ENCODE peak calls at places on chromosomes 6 and 20, in ten cellular contexts. Q is IMR-90, I is BJ, C is ovary, O is uterus, N is cardiac muscle cell, X is tibial artery, Y is stomach, D is endothelial cell of umbilical vein, T is fibroblast of lung. S is an unnamed sample. For H3K27me3, the result is how much of the 10 kb centered on the place peaks cover.

GRCh38 chr20:14775778-14776177 is 438.4 kb upstream of the FLRT3 start:
- DNase-seq in Q (no peak), I (peak), C (peak), O (peak), N (peak), X (no peak), Y (peak), D (peak), T (peak), S (peak)

GRCh38 chr6:144373195-144373594 is 88.1 kb downstream of the UTRN start:
- DNase-seq in Q (no peak), I (no peak), C (no peak), O (no peak), N (no peak), X (no peak), Y (no peak), D (no peak), T (no peak), S (no peak)

GRCh38 chr6:12017263-12017662 is 5.2 kb downstream of the HIVEP1 start:
- DNase-seq in Q (no peak), I (no peak), C (no peak), O (no peak), N (no peak), X (no peak), Y (no peak), D (no peak), T (no peak), S (no peak)

GRCh38 chr20:59813948-59814834 is 119.2 kb downstream of the SYCP2 start:
- DNase-seq in Q (no peak), I (no peak), C (peak), O (no peak), N (no peak), X (peak), Y (no peak), D (no peak), T (no peak), S (no peak)

GRCh38 chr6:80638222-80639055 is 532.0 kb downstream of the BCKDHB start:
- DNase-seq in Q (peak), I (peak), C (no peak), O (peak), N (peak), X (peak), Y (peak), D (peak), T (peak), S (peak)

GRCh38 chr20:43666376-43667328 is at the start of gene MYBL2:
- DNase-seq in Q (peak), I (no peak), C (peak), O (no peak), N (peak), X (no peak), Y (peak), D (peak), T (peak), S (no peak)

GRCh38 chr6:42152024-42152423 is 9.6 kb upstream of the C6orf132 start:
- DNase-seq in Q (no peak), I (no peak), C (no peak), O (no peak), N (no peak), X (no peak), Y (no peak), D (no peak), T (no peak), S (no peak)

GRCh38 chr20:24776755-24777271 is 172.3 kb upstream of the CST7 start:
- DNase-seq in Q (no peak), I (no peak), C (no peak), O (no peak), N (no peak), X (peak), Y (peak), D (no peak), T (no peak), S (no peak)

GRCh38 chr6:4607026-4607704 is 169.0 kb upstream of the CDYL start:
- DNase-seq in Q (peak), I (peak), C (peak), O (peak), N (peak), X (peak), Y (no peak), D (peak), T (peak), S (peak)

GRCh38 chr6:100454571-100455229 is 10.0 kb downstream of the SIM1 start:
- DNase-seq in Q (no peak), I (no peak), C (no peak), O (no peak), N (no peak), X (no peak), Y (no peak), D (peak), T (no peak), S (no peak)

GRCh38 chr6:159654483-159655098 is 38.5 kb downstream of the SOD2 start:
- DNase-seq in Q (peak), I (peak), C (no peak), O (no peak), N (peak), X (no peak), Y (no peak), D (peak), T (peak), S (peak)

GRCh38 chr6:107989166-107990094 is 31.4 kb upstream of the SEC63 start:
- DNase-seq in Q (no peak), I (no peak), C (no peak), O (no peak), N (no peak), X (no peak), Y (no peak), D (no peak), T (no peak), S (no peak)

GRCh38 chr20:63112491-63113219 is 103.3 kb downstream of the YTHDF1 start:
- DNase-seq in Q (no peak), I (no peak), C (no peak), O (no peak), N (no peak), X (no peak), Y (no peak), D (no peak), T (no peak), S (no peak)

GRCh38 chr6:47242483-47243386 is 67.0 kb downstream of the TNFRSF21 start:
- DNase-seq in Q (peak), I (peak), C (peak), O (peak), N (peak), X (peak), Y (peak), D (peak), T (peak), S (peak)

GRCh38 chr6:20377623-20378265 is 23.9 kb upstream of the E2F3 start:
- DNase-seq in Q (peak), I (no peak), C (no peak), O (no peak), N (peak), X (no peak), Y (no peak), D (peak), T (peak), S (peak)

GRCh38 chr6:24935753-24936152 is at the start of gene RIPOR2:
- DNase-seq in Q (no peak), I (no peak), C (no peak), O (no peak), N (no peak), X (no peak), Y (peak), D (no peak), T (no peak), S (no peak)

DNA sequence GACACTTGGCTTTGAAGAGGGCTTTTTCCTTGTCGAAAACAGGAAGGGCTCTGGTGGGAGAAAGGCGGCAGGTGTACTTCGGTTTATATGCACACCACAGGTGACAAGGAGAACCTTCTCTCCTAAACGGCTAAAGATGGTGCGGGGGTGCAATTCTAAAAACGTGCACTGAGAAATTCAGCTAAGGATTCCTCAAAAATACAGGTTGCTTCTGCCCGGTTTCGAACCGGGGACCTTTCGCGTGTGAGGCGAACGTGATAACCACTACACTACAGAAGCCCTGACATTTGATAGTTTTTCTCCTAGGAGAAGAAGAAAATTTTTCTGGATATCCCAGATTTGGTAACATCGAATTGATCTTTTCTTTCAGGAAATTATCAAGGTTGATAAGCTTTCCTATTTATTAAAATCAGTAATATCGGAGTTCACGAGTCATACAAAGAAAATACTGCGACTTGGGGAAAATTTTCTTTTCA is 32.0 kb downstream of the POM121L2 start:
- DNase-seq in Q (peak), I (no peak), C (peak), O (no peak), N (peak), X (no peak), Y (no peak), D (peak), T (peak), S (no peak)
- H3K4me3 ChIP-seq in Q (peak), I (peak), C (no peak), O (no peak), N (peak), X (no peak), Y (no peak), D (peak), T (peak), S (peak)

DNA sequence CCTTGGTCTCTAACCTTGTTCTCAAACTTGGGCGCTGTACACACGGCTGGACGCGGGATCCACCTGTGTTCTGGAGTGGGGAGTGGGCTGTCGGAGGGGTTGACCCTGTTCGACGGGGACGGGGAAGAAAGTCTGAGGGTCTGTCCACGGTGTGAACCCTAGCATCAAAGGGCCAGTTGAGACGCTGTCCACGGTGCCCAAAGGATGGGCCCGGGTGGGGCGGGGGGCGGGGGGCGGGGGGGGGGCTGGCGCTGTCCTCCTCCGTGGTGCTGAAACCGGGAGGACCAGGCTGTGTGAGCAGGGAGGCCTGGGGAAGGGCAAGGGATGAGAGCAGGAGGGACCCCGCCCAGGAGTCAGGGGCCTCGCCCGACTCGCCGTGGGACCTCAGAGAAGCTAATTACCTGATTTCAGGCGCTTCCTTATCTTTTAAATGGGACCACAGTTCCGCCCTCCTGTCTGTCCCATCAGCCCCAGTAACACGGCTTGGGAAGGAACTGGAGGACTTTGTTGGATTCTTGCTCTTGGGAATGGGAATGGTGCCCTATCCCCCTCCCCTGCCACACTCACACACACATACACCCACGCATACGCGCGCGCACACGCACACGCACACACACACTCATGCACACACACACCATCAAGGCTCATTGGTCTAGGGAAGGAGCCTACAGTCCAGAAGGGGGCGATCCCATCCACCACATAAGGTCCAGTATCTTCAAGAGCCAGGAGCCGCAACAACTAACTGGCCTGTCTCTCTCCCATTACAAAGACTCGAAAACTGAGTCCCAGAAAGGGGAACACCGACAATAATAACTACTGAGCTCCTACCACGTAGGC is 1.0 kb upstream of the VSTM2L start:
- DNase-seq in Q (peak), I (no peak), C (no peak), O (peak), N (peak), X (no peak), Y (peak), D (peak), T (peak), S (no peak)
- TF ChIP-seq CTCF in Q (peak), I (peak), C (no peak), O (no peak), N (peak), X (peak), Y (no peak), D (peak), T (peak), S (peak)

GRCh38 chr6:137494281-137494966 is at the start of gene OLIG3:
- DNase-seq in Q (no peak), I (no peak), C (no peak), O (no peak), N (no peak), X (no peak), Y (no peak), D (no peak), T (no peak), S (no peak)
- H3K27me3 ChIP-seq in Q (half or more), I (half or more), C (under half), O (under half), N (half or more), X (half or more), Y (half or more), D (half or more), T (half or more), S (half or more)

GRCh38 chr6:142857609-142858195 is 87.3 kb downstream of the HIVEP2 start:
- DNase-seq in Q (no peak), I (no peak), C (no peak), O (no peak), N (no peak), X (no peak), Y (no peak), D (no peak), T (no peak), S (no peak)

GRCh38 chr6:142856857-142857608 is 87.9 kb downstream of the HIVEP2 start:
- DNase-seq in Q (no peak), I (no peak), C (no peak), O (no peak), N (no peak), X (no peak), Y (no peak), D (no peak), T (no peak), S (no peak)

GRCh38 chr6:142854589-142855488 is 90.1 kb downstream of the HIVEP2 start:
- DNase-seq in Q (no peak), I (no peak), C (no peak), O (no peak), N (no peak), X (no peak), Y (no peak), D (no peak), T (no peak), S (no peak)

GRCh38 chr6:142856607-142856856 is 88.4 kb downstream of the HIVEP2 start:
- DNase-seq in Q (no peak), I (no peak), C (no peak), O (no peak), N (no peak), X (no peak), Y (no peak), D (no peak), T (no peak), S (no peak)

DNA sequence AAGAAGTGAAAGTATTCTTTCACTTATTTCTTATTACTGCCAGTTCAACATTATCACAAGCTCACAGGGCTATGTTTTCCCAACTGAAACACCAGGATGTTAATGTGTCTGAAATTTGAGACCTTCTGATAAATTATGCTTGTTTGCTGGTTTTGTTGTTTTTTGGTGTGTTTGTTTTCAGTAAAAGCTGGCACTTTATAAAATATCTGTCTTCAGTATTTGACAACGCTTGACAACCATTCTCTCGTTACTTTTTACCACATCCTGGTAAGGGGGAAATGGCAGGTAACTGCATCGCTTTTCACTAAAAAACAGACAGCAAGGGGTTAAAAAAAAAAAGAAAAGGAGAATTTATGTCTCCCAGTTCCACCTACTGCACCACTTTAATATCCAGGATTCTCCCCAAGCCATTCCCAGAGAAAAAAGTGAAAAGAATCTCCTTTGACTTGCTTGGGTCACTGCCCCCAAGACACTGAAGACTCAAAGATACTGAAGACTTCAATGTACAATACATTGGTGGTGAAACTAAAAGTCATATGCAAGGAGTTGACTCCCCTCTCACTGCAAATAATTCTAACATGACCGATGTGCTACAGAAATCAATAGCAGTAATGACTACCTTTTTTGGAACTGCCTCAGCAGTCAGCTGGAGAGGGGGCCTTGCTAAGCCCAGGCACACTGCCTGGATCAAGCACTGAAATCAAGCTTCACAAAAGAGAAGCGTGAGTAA is 88.9 kb downstream of the HIVEP2 start:
- DNase-seq in Q (no peak), I (no peak), C (no peak), O (no peak), N (no peak), X (no peak), Y (no peak), D (no peak), T (no peak), S (no peak)
- H3K4me3 ChIP-seq in Q (no peak), I (no peak), C (no peak), O (no peak), N (no peak), X (no peak), Y (no peak), D (no peak), T (no peak), S (no peak)

GRCh38 chr20:42531675-42531985 is 658.1 kb downstream of the PTPRT start:
- DNase-seq in Q (no peak), I (no peak), C (no peak), O (no peak), N (no peak), X (no peak), Y (no peak), D (no peak), T (no peak), S (no peak)

GRCh38 chr20:42530855-42531674 is 658.6 kb downstream of the PTPRT start:
- DNase-seq in Q (no peak), I (no peak), C (no peak), O (no peak), N (peak), X (no peak), Y (no peak), D (no peak), T (no peak), S (no peak)
- TF ChIP-seq CTCF in Q (peak), I (peak), C (no peak), O (no peak), N (peak), X (peak), Y (no peak), D (no peak), T (peak), S (peak)

GRCh38 chr6:105178110-105178509 is 1.7 kb downstream of the POPDC3 start:
- DNase-seq in Q (peak), I (peak), C (no peak), O (no peak), N (peak), X (no peak), Y (no peak), D (no peak), T (peak), S (peak)
- H3K27me3 ChIP-seq in Q (under half), I (under half), C (under half), O (under half), N (under half), X (under half), Y (under half), D (under half), T (under half), S (under half)

DNA sequence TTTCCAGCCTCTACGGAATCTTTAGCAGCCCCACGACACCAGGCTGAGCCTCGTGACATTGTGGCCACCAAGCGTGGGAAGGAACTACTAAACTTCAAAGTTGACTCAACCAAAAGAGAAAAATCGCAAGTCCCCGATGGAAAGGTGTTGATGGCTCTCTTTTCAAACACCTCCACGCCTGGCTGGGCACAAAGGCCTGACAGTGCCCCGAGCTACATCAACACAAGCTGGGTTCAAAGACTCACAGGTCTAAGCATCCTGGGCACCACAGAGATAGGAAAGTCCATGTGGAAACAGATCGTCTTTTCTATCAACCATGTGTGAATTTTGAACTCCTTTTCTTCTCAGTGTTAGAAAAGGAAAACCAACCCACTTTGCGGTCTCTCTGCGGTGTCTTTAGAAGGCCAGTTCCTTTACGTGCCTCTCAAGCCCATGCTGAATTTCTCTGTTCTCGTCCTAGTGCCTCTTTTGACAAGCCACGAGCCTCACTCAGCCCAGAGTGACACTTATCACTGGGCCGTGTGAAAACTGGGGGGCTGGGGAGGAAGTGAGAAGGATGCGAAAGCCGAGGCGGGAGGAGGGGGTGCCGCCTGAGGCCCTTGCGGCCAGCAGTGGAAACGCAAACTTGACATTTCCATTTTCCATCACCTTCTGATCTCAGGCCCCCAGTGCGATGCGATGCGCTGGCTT is 59.4 kb downstream of the GFOD1 start:
- DNase-seq in Q (no peak), I (no peak), C (no peak), O (no peak), N (no peak), X (no peak), Y (peak), D (peak), T (no peak), S (no peak)
- H3K4me3 ChIP-seq in Q (no peak), I (no peak), C (no peak), O (no peak), N (no peak), X (no peak), Y (no peak), D (no peak), T (no peak), S (no peak)

S was measured in kidney epithelial cell.